ENCODE peak calls at places on chromosomes 4 and X, in nine cellular contexts. X, F, Q, Z, I, N, A, C and G are unnamed samples. For H3K36me3, the result is how much of the 10 kb centered on the place peaks cover.

GRCh38 chr4:139904406-139904805 is 238.8 kb downstream of the MGST2 start:
- DNase-seq in X (no peak), F (no peak), Q (no peak), Z (no peak), I (no peak), N (no peak), A (no peak), C (no peak), G (no peak)

GRCh38 chr4:42397635-42398447 is 553 bp downstream of the SHISA3 start:
- DNase-seq in X (peak), F (no peak), Q (peak), Z (no peak), I (peak), N (no peak), A (no peak), C (no peak), G (peak)

GRCh38 chr4:85556293-85556692 is 81.3 kb downstream of the ARHGAP24 start:
- DNase-seq in X (no peak), F (no peak), Q (no peak), Z (no peak), I (no peak), N (no peak), A (no peak), C (no peak), G (no peak)

GRCh38 chr4:26717332-26717731 is 133.4 kb downstream of the TBC1D19 start:
- DNase-seq in X (no peak), F (no peak), Q (no peak), Z (no peak), I (no peak), N (no peak), A (no peak), C (no peak), G (peak)

GRCh38 chr4:36997727-36998126 is 246.8 kb upstream of the NWD2 start:
- DNase-seq in X (no peak), F (no peak), Q (no peak), Z (no peak), I (no peak), N (no peak), A (no peak), C (no peak), G (no peak)

GRCh38 chrX:153587342-153587741 is 11.6 kb downstream of the CCNQ start:
- DNase-seq in X (no peak), F (no peak), Q (no peak), Z (no peak), I (no peak), N (no peak), A (no peak), C (no peak), G (no peak)

GRCh38 chr4:11428701-11429571 is at the start of gene HS3ST1:
- DNase-seq in X (peak), F (peak), Q (peak), Z (peak), I (no peak), N (peak), A (no peak), C (peak), G (peak)

GRCh38 chr4:3827616-3828492 is 61.7 kb downstream of the ADRA2C start:
- DNase-seq in X (no peak), F (no peak), Q (peak), Z (peak), I (no peak), N (peak), A (no peak), C (peak), G (no peak)

GRCh38 chr4:119025440-119025839 is 110.2 kb upstream of the MYOZ2 start:
- DNase-seq in X (no peak), F (no peak), Q (no peak), Z (peak), I (no peak), N (peak), A (no peak), C (peak), G (no peak)

GRCh38 chr4:178347091-178347490 is 904.9 kb upstream of the AGA start:
- DNase-seq in X (no peak), F (no peak), Q (no peak), Z (no peak), I (no peak), N (no peak), A (no peak), C (no peak), G (no peak)

GRCh38 chr4:81030061-81030616 is 369 bp upstream of the BMP3 start:
- DNase-seq in X (peak), F (no peak), Q (no peak), Z (no peak), I (peak), N (no peak), A (no peak), C (no peak), G (no peak)

GRCh38 chr4:114694770-114695169 is 96.2 kb downstream of the UGT8 start:
- DNase-seq in X (peak), F (no peak), Q (peak), Z (no peak), I (peak), N (no peak), A (no peak), C (no peak), G (peak)

GRCh38 chr4:75831856-75832405 is 70.3 kb downstream of the PPEF2 start:
- DNase-seq in X (peak), F (no peak), Q (no peak), Z (no peak), I (no peak), N (peak), A (no peak), C (no peak), G (no peak)

GRCh38 chrX:131979116-131979515 is 44.0 kb upstream of the STK26 start:
- DNase-seq in X (no peak), F (no peak), Q (no peak), Z (no peak), I (no peak), N (no peak), A (no peak), C (no peak), G (no peak)

GRCh38 chrX:3690140-3690539 is 23.3 kb downstream of the PRKX start:
- DNase-seq in X (no peak), F (no peak), Q (no peak), Z (no peak), I (no peak), N (no peak), A (no peak), C (no peak), G (no peak)

GRCh38 chrX:66635360-66635759 is 3.5 kb downstream of the EDA2R start:
- DNase-seq in X (no peak), F (no peak), Q (no peak), Z (no peak), I (no peak), N (no peak), A (no peak), C (no peak), G (no peak)

GRCh38 chr4:175813841-175814240 is 1.8 kb upstream of the GPM6A start:
- DNase-seq in X (no peak), F (no peak), Q (no peak), Z (no peak), I (no peak), N (no peak), A (no peak), C (no peak), G (no peak)

GRCh38 chrX:41518841-41519220 is 71.7 kb downstream of the NYX start:
- DNase-seq in X (no peak), F (no peak), Q (peak), Z (no peak), I (no peak), N (no peak), A (no peak), C (no peak), G (no peak)

GRCh38 chrX:134460861-134461218 is 875 bp downstream of the HPRT1 start:
- DNase-seq in X (no peak), F (no peak), Q (no peak), Z (no peak), I (peak), N (no peak), A (no peak), C (no peak), G (peak)

GRCh38 chr4:123939621-123940020 is 543.0 kb downstream of the SPRY1 start:
- DNase-seq in X (no peak), F (no peak), Q (no peak), Z (no peak), I (no peak), N (no peak), A (no peak), C (no peak), G (peak)

GRCh38 chr4:125728568-125728967 is 413.8 kb downstream of the FAT4 start:
- DNase-seq in X (peak), F (no peak), Q (no peak), Z (no peak), I (no peak), N (no peak), A (no peak), C (no peak), G (peak)

GRCh38 chr4:133385161-133385954 is 236.3 kb downstream of the PCDH10 start:
- DNase-seq in X (no peak), F (no peak), Q (no peak), Z (no peak), I (no peak), N (no peak), A (no peak), C (no peak), G (peak)

GRCh38 chr4:23750125-23750524 is 139.7 kb downstream of the PPARGC1A start:
- DNase-seq in X (no peak), F (no peak), Q (no peak), Z (no peak), I (no peak), N (no peak), A (no peak), C (no peak), G (no peak)

GRCh38 chrX:130575831-130576404 is 174.1 kb downstream of the RBMX2 start:
- DNase-seq in X (peak), F (no peak), Q (peak), Z (peak), I (peak), N (peak), A (no peak), C (peak), G (peak)

GRCh38 chrX:78321809-78322208 is 5.6 kb downstream of the CYSLTR1 start:
- DNase-seq in X (no peak), F (no peak), Q (no peak), Z (no peak), I (peak), N (peak), A (no peak), C (peak), G (no peak)

GRCh38 chr4:111761531-111761930 is 383.7 kb upstream of the FAM241A start:
- DNase-seq in X (peak), F (no peak), Q (no peak), Z (no peak), I (no peak), N (no peak), A (no peak), C (no peak), G (peak)

GRCh38 chr4:140186651-140187315 is 32.8 kb upstream of the MAML3 start:
- DNase-seq in X (no peak), F (no peak), Q (no peak), Z (peak), I (no peak), N (no peak), A (no peak), C (no peak), G (no peak)

GRCh38 chrX:151753313-151754041 is 18.9 kb downstream of the CNGA2 start:
- DNase-seq in X (peak), F (no peak), Q (peak), Z (peak), I (no peak), N (peak), A (no peak), C (peak), G (peak)
- TF ChIP-seq CTCF in X (peak), F (peak), Q (peak), Z (peak), I (no peak), N (peak), A (no peak), C (peak), G (peak)

DNA sequence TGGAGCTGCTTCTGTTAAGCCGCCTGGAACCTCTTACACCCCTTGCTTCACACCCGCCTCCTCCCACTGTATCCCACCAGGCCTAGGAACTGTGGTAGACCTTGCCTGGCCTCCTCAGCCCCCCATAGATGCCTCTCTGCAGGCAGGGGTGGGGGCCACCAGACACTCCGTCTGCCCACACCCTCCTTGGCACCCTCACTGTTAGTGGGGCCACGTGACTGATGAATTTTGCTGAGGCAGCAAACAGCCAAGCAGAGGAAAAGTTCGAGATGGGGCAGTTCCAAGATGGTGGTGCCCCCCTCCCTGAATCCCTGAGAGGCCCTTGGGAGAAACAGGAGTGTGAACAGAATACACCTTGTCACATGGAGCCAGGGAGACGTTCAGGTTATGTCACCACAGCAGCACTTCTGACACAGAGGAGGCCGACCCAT is 41.2 kb upstream of the C4orf50 start:
- DNase-seq in X (no peak), F (no peak), Q (no peak), Z (no peak), I (no peak), N (no peak), A (no peak), C (no peak), G (no peak)
- H3K36me3 ChIP-seq in X (under half), F (under half), Q (under half), Z (under half), I (under half), N (under half), A (under half), C (under half), G (under half)

GRCh38 chr4:93147524-93148212 is 680.9 kb upstream of the ATOH1 start:
- DNase-seq in X (peak), F (no peak), Q (no peak), Z (no peak), I (no peak), N (no peak), A (no peak), C (no peak), G (no peak)
- H3K27ac ChIP-seq in X (peak), F (no peak), Q (no peak), Z (no peak), I (no peak), N (no peak), A (no peak), C (no peak), G (no peak)

DNA sequence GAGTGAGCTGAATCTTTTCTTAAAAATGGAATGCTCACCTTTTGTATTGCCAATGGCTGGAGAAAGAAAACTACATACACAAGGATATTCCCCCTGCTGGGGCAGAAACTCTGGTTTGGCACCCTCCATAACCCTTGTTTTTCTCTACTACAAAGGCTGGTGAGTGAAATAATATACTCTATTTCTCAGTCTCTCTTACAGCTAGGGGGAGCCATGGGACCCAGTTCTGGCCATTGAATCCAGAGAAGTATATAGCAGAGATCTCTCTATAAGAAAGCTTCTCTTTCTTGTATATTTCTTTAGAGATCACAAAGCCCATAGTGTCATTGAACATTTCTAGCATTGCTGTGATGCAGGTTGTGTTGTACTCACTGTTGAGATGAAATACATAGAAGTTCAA is 49.8 kb downstream of the SMPX start:
- DNase-seq in X (no peak), F (no peak), Q (no peak), Z (no peak), I (no peak), N (no peak), A (no peak), C (no peak), G (peak)
- TF ChIP-seq CTCF in X (peak), F (peak), Q (peak), Z (no peak), I (peak), N (no peak), A (no peak), C (no peak), G (peak)

GRCh38 chr4:19655666-19656065 is 596.0 kb upstream of the SLIT2 start:
- DNase-seq in X (no peak), F (no peak), Q (no peak), Z (no peak), I (no peak), N (no peak), A (no peak), C (no peak), G (peak)

GRCh38 chr4:19645589-19645988 is 606.1 kb upstream of the SLIT2 start:
- DNase-seq in X (no peak), F (no peak), Q (no peak), Z (no peak), I (no peak), N (no peak), A (no peak), C (no peak), G (no peak)

DNA sequence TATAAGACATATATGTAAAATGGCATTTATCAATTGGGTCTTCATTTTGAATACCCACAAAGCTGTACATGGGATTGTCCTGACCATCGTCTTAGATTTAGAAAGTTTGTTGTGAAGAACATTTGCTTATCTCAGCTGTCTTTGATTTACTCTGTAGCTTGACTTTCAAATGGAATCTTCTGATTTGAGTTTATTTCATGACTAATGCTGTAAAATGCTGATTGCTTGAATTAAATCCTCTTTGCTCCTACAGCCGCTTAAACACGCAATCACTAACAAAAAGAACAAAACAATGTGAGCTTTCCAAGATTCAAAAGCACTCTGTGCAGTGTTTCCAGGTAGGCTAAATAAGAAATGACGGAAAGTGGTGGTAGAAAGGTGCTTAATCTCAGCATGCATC is 600.2 kb upstream of the SLIT2 start:
- DNase-seq in X (no peak), F (no peak), Q (no peak), Z (no peak), I (no peak), N (no peak), A (no peak), C (no peak), G (no peak)
- H3K36me3 ChIP-seq in X (under half), F (under half), Q (under half), Z (under half), I (under half), N (under half), A (under half), C (under half), G (under half)

DNA sequence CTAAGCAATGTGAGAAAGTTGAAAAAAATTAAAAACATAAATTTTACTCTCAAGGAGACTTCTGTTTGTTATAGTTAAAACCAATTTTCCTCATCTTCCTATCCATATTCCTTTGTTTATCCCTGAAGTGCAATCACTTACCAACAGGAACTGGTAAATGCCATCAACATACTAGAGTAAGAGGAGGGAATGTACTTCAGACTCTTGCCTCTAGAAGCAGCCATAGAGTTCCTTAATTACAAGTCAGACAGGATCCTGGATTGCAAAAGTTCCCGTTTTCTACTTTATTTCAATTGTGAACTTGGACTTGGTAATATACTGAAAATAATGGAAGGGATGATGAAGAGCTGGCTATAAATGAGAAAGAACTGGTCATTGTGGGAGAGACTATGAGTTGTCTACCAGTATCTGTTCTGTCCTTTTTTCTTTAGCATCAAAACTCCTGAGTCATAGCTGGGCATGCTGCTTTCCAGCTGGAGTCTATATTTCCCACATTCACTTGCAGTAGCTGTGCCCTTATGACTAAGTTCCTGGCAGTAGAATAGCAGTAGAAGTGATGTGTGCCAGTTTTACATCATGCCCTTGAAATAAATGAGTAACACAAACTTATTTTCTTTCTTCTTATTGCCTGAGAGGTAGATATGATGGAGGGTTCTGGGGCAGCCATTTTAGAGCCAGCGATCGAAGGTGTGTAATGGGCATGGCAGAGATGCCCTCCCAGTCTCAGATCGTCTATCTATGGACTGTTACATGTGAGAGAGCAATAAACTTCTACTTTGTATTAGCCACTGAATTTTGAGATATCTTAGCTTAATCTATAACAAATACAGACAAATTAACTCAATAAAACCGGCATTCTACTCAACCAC is 26.8 kb upstream of the SPARCL1 start:
- DNase-seq in X (no peak), F (no peak), Q (no peak), Z (no peak), I (no peak), N (no peak), A (no peak), C (no peak), G (peak)
- H3K27ac ChIP-seq in X (no peak), F (peak), Q (no peak), Z (no peak), I (no peak), N (no peak), A (no peak), C (no peak), G (no peak)